ENCODE peak calls at places on chromosome 5, in five cellular contexts. A, R, C, U and B are unnamed samples.
A peak's percentile ranks its signal among the peaks of the same experiment; 100 is the strongest.

GRCh38 chr5:56610093-56610698 is 205.2 kb upstream of the MAP3K1 start:
- DNase-seq in C (no peak), R (no peak), A (no peak), U (no peak), B (no peak)

GRCh38 chr5:82011761-82012160 is 39.9 kb downstream of the ATG10 start:
- DNase-seq in C (no peak), A (peak; percentile 36), U (no peak), R (no peak), B (no peak)

GRCh38 chr5:142104491-142104890 is 4.1 kb upstream of the NDFIP1 start:
- DNase-seq in R (no peak), A (no peak), C (no peak), U (no peak), B (no peak)

GRCh38 chr5:132497488-132497997 is 7.0 kb upstream of the IRF1 start:
- DNase-seq in R (no peak), U (peak; percentile 49), C (no peak), A (peak; percentile 93), B (peak; percentile 58)

GRCh38 chr5:170552486-170553122 is 48.8 kb downstream of the KCNIP1 start:
- DNase-seq in C (no peak), R (no peak), A (peak; percentile 48), U (no peak), B (peak; percentile 31)

GRCh38 chr5:128252794-128253193 is 169.2 kb downstream of the SLC12A2 start:
- DNase-seq in C (no peak), U (no peak), A (no peak), R (no peak), B (no peak)

GRCh38 chr5:155947394-155948062 is 379.4 kb upstream of the SGCD start:
- DNase-seq in U (no peak), A (no peak), C (no peak), R (no peak), B (no peak)

GRCh38 chr5:148311516-148311915 is 707 bp upstream of the SPINK7 start:
- DNase-seq in U (no peak), A (no peak), C (no peak), R (no peak), B (no peak)

GRCh38 chr5:112012112-112012511 is 255.1 kb upstream of the NREP start:
- DNase-seq in A (no peak), U (no peak), C (no peak), R (no peak), B (peak; percentile 60)

GRCh38 chr5:135310328-135310989 is 88.6 kb downstream of the MACROH2A1 start:
- DNase-seq in C (no peak), R (no peak), U (no peak), A (peak; percentile 64), B (no peak)

GRCh38 chr5:156155638-156156037 is 171.3 kb upstream of the SGCD start:
- DNase-seq in A (no peak), C (no peak), R (no peak), U (no peak), B (no peak)

GRCh38 chr5:107772418-107773310 is 101.9 kb upstream of the EFNA5 start:
- DNase-seq in C (no peak), U (no peak), A (no peak), R (no peak), B (no peak)

GRCh38 chr5:53819482-53819881 is 259.0 kb downstream of the NDUFS4 start:
- DNase-seq in C (no peak), U (no peak), A (no peak), R (no peak), B (no peak)

GRCh38 chr5:90680831-90681420 is 122.3 kb downstream of the ADGRV1 start:
- DNase-seq in R (no peak), A (no peak), C (no peak), U (no peak), B (no peak)

GRCh38 chr5:40557486-40557885 is 122.2 kb upstream of the PTGER4 start:
- DNase-seq in U (no peak), R (no peak), C (no peak), A (no peak), B (no peak)

GRCh38 chr5:91468643-91469422 is 85.7 kb upstream of the ARRDC3 start:
- DNase-seq in U (no peak), A (no peak), R (no peak), C (no peak), B (peak; percentile 41)

GRCh38 chr5:102815560-102816324 is 60.6 kb downstream of the PAM start:
- DNase-seq in R (no peak), A (no peak), U (no peak), C (no peak), B (peak; percentile 76)

GRCh38 chr5:116544542-116545241 is 29.9 kb downstream of the SEMA6A start:
- DNase-seq in R (no peak), A (no peak), U (no peak), C (no peak), B (no peak)

GRCh38 chr5:131644822-131645221 is 9.8 kb upstream of the RAPGEF6 start:
- DNase-seq in R (no peak), U (no peak), C (no peak), A (no peak), B (no peak)

GRCh38 chr5:115243412-115243811 is 19.3 kb downstream of the PGGT1B start:
- DNase-seq in U (no peak), A (no peak), R (no peak), C (no peak), B (peak; percentile 31)

GRCh38 chr5:76785493-76785892 is 33.3 kb upstream of the F2RL1 start:
- DNase-seq in C (no peak), U (no peak), A (no peak), R (no peak), B (no peak)

GRCh38 chr5:64331597-64332277 is 166.1 kb downstream of the RNF180 start:
- DNase-seq in C (no peak), A (no peak), U (no peak), R (no peak), B (no peak)